ENCODE peak calls at places on chromosomes 5 and 9, in nine cellular contexts. O is OCI-LY7, W is cardiac muscle cell, L is WTC11, X is stomach, F is lung, S is astrocyte, G is neural crest cell, E is AG09319. Z is an unnamed sample.

GRCh38 chr5:883475-884181 is 9.0 kb downstream of the BRD9 start:
- DNase-seq in O (no peak), W (no peak), L (no peak), X (no peak), F (no peak), S (no peak), G (no peak), E (no peak), Z (no peak)

GRCh38 chr5:103259705-103260355 is 1.3 kb downstream of the MACIR start:
- DNase-seq in O (no peak), W (peak), L (peak), X (no peak), F (peak), S (peak), G (no peak), E (no peak), Z (no peak)

GRCh38 chr9:36597412-36598178 is 24.9 kb downstream of the MELK start:
- DNase-seq in O (peak), W (peak), L (no peak), X (no peak), F (no peak), S (peak), G (no peak), E (no peak), Z (peak)

GRCh38 chr5:36228505-36228904 is 13.2 kb downstream of the NADK2 start:
- DNase-seq in O (no peak), W (no peak), L (no peak), X (no peak), F (no peak), S (no peak), G (no peak), E (no peak), Z (no peak)

GRCh38 chr5:97182571-97183099 is 412 bp downstream of the RIOK2 start:
- DNase-seq in O (peak), W (no peak), L (no peak), X (no peak), F (no peak), S (peak), G (no peak), E (no peak), Z (no peak)

GRCh38 chr5:125293223-125293622 is 546.8 kb upstream of the ZNF608 start:
- DNase-seq in O (peak), W (no peak), L (no peak), X (no peak), F (no peak), S (no peak), G (no peak), E (no peak), Z (no peak)

GRCh38 chr5:42583322-42583721 is 160.1 kb downstream of the GHR start:
- DNase-seq in O (peak), W (peak), L (peak), X (peak), F (peak), S (peak), G (peak), E (peak), Z (peak)

GRCh38 chr9:34633851-34634550 is 3.6 kb downstream of the SIGMAR1 start:
- DNase-seq in O (peak), W (peak), L (peak), X (peak), F (peak), S (peak), G (peak), E (no peak), Z (peak)

GRCh38 chr9:23088932-23089364 is 642.3 kb downstream of the DMRTA1 start:
- DNase-seq in O (peak), W (no peak), L (peak), X (no peak), F (no peak), S (no peak), G (peak), E (no peak), Z (no peak)

GRCh38 chr5:176823076-176823481 is 12.7 kb downstream of the UNC5A start:
- DNase-seq in O (peak), W (no peak), L (no peak), X (no peak), F (no peak), S (no peak), G (no peak), E (no peak), Z (no peak)

GRCh38 chr5:175718401-175719108 is 60.7 kb downstream of the HRH2 start:
- DNase-seq in O (peak), W (peak), L (peak), X (peak), F (no peak), S (no peak), G (peak), E (no peak), Z (no peak)

GRCh38 chr5:134138416-134139376 is 24.2 kb downstream of the TCF7 start:
- DNase-seq in O (no peak), W (no peak), L (no peak), X (peak), F (no peak), S (peak), G (no peak), E (no peak), Z (peak)

GRCh38 chr5:78889759-78890158 is 95.4 kb downstream of the ARSB start:
- DNase-seq in O (no peak), W (no peak), L (no peak), X (no peak), F (no peak), S (peak), G (no peak), E (no peak), Z (no peak)

GRCh38 chr9:123954921-123955320 is 25.0 kb upstream of the DENND1A start:
- DNase-seq in O (no peak), W (peak), L (no peak), X (no peak), F (no peak), S (no peak), G (no peak), E (no peak), Z (no peak)

GRCh38 chr5:169667896-169668674 is 31.0 kb downstream of the DOCK2 start:
- DNase-seq in O (no peak), W (no peak), L (no peak), X (no peak), F (no peak), S (peak), G (no peak), E (no peak), Z (no peak)

GRCh38 chr9:98825414-98825813 is 17.9 kb downstream of the GALNT12 start:
- DNase-seq in O (no peak), W (no peak), L (no peak), X (no peak), F (no peak), S (no peak), G (no peak), E (no peak), Z (no peak)

GRCh38 chr5:14110680-14111079 is 32.5 kb upstream of the TRIO start:
- DNase-seq in O (no peak), W (peak), L (no peak), X (no peak), F (no peak), S (peak), G (no peak), E (no peak), Z (no peak)

GRCh38 chr5:96743065-96743768 is 64.5 kb downstream of the ERAP1 start:
- DNase-seq in O (no peak), W (peak), L (no peak), X (no peak), F (no peak), S (peak), G (no peak), E (no peak), Z (no peak)

GRCh38 chr9:122307925-122308324 is 43.2 kb downstream of the MRRF start:
- DNase-seq in O (no peak), W (no peak), L (no peak), X (no peak), F (no peak), S (no peak), G (no peak), E (no peak), Z (no peak)

GRCh38 chr5:177440211-177440989 is 6.2 kb upstream of the PRR7 start:
- DNase-seq in O (no peak), W (no peak), L (no peak), X (no peak), F (no peak), S (no peak), G (no peak), E (no peak), Z (no peak)

GRCh38 chr9:96478829-96479371 is 28.9 kb downstream of the HABP4 start:
- DNase-seq in O (no peak), W (peak), L (no peak), X (no peak), F (no peak), S (peak), G (no peak), E (no peak), Z (peak)

GRCh38 chr9:20023237-20023928 is 234.5 kb upstream of the SLC24A2 start:
- DNase-seq in O (no peak), W (no peak), L (no peak), X (no peak), F (no peak), S (no peak), G (no peak), E (no peak), Z (no peak)

GRCh38 chr9:8484563-8484962 is 685.0 kb upstream of the DMAC1 start:
- DNase-seq in O (no peak), W (no peak), L (no peak), X (no peak), F (no peak), S (no peak), G (no peak), E (no peak), Z (no peak)

GRCh38 chr5:103117471-103117991 is 2.4 kb downstream of the GIN1 start:
- DNase-seq in O (no peak), W (no peak), L (no peak), X (no peak), F (no peak), S (no peak), G (no peak), E (no peak), Z (no peak)

GRCh38 chr5:41869150-41869738 is 981 bp downstream of the OXCT1 start:
- DNase-seq in O (peak), W (peak), L (peak), X (peak), F (peak), S (peak), G (peak), E (no peak), Z (peak)

GRCh38 chr5:179231309-179231708 is 114.0 kb downstream of the ADAMTS2 start:
- DNase-seq in O (no peak), W (no peak), L (peak), X (no peak), F (no peak), S (no peak), G (no peak), E (no peak), Z (no peak)

GRCh38 chr5:176652136-176652535 is 4.9 kb downstream of the TSPAN17 start:
- DNase-seq in O (no peak), W (no peak), L (no peak), X (no peak), F (no peak), S (no peak), G (no peak), E (no peak), Z (no peak)

GRCh38 chr5:4862500-4862899 is 277.6 kb upstream of the ADAMTS16 start:
- DNase-seq in O (peak), W (peak), L (no peak), X (no peak), F (no peak), S (peak), G (no peak), E (no peak), Z (peak)

GRCh38 chr5:115417076-115417475 is 120.6 kb upstream of the CCDC112 start:
- DNase-seq in O (no peak), W (no peak), L (no peak), X (no peak), F (no peak), S (no peak), G (no peak), E (no peak), Z (no peak)

GRCh38 chr9:114016101-114016500 is 62.0 kb downstream of the AMBP start:
- DNase-seq in O (no peak), W (no peak), L (no peak), X (peak), F (no peak), S (no peak), G (no peak), E (no peak), Z (no peak)

GRCh38 chr9:126459965-126460843 is 133.6 kb downstream of the MVB12B start:
- DNase-seq in O (no peak), W (no peak), L (no peak), X (peak), F (no peak), S (no peak), G (no peak), E (no peak), Z (no peak)

GRCh38 chr9:72888032-72888431 is 64.8 kb downstream of the ALDH1A1 start:
- DNase-seq in O (no peak), W (no peak), L (no peak), X (no peak), F (no peak), S (no peak), G (no peak), E (no peak), Z (no peak)

GRCh38 chr9:114854736-114855355 is 49.0 kb upstream of the TNFSF15 start:
- DNase-seq in O (no peak), W (no peak), L (no peak), X (no peak), F (no peak), S (no peak), G (no peak), E (no peak), Z (no peak)

GRCh38 chr9:115498338-115498737 is 380.4 kb upstream of the TNC start:
- DNase-seq in O (no peak), W (no peak), L (no peak), X (no peak), F (no peak), S (no peak), G (no peak), E (no peak), Z (no peak)

GRCh38 chr9:81410201-81410600 is 279.1 kb downstream of the TLE1 start:
- DNase-seq in O (no peak), W (peak), L (no peak), X (no peak), F (no peak), S (peak), G (no peak), E (no peak), Z (no peak)
- TF ChIP-seq CTCF in O (no peak), W (no peak), L (no peak), X (no peak), F (no peak), S (no peak), G (no peak), E (no peak), Z (no peak)

GRCh38 chr5:2538169-2538568 is 213.3 kb downstream of the IRX2 start:
- DNase-seq in O (no peak), W (no peak), L (peak), X (no peak), F (no peak), S (no peak), G (peak), E (no peak), Z (no peak)
- TF ChIP-seq CTCF in O (no peak), W (no peak), L (no peak), X (no peak), F (no peak), S (no peak), G (no peak), E (no peak), Z (no peak)

DNA sequence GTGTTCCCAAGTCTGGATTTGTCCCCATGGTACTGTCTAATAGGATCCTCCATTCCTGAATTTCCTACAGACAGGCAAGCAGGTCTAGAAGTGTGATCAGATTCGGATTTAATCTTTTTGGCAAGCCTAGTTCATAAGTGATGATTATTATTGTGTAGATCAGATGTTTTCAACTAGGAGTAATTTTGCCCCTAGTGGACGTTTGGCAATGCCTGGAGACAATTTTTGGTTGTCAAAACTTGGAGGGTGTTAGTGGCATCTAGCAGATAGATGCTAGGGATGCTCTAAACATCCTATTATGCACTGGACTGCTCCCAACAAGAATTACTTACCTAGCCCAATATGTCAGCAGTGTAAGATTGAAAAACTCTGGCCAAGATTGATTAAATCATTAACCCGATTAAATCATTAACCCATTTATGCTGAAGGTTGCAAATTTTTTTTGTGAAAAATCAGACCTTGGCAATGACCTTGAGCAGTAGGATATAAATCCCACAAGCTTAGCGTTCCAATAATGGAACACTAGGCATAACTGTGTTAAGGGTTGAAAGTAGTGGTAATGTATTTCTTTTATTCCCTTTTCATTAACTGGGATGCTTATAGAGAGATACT is 28.2 kb downstream of the TCERG1 start:
- DNase-seq in O (peak), W (peak), L (no peak), X (no peak), F (no peak), S (no peak), G (no peak), E (no peak), Z (no peak)
- TF ChIP-seq CTCF in O (peak), W (peak), L (no peak), X (no peak), F (no peak), S (peak), G (peak), E (peak), Z (no peak)

GRCh38 chr9:112334319-112334828 is 955 bp upstream of the PTBP3 start:
- DNase-seq in O (peak), W (no peak), L (no peak), X (no peak), F (no peak), S (peak), G (no peak), E (no peak), Z (peak)

GRCh38 chr9:112332272-112332671 is 1.1 kb downstream of the PTBP3 start:
- DNase-seq in O (peak), W (no peak), L (no peak), X (no peak), F (no peak), S (no peak), G (no peak), E (no peak), Z (no peak)

GRCh38 chr9:112332674-112332976 is 794 bp downstream of the PTBP3 start:
- DNase-seq in O (no peak), W (no peak), L (no peak), X (no peak), F (no peak), S (no peak), G (no peak), E (no peak), Z (no peak)

GRCh38 chr9:112333639-112334318 is 360 bp upstream of the PTBP3 start:
- DNase-seq in O (peak), W (peak), L (peak), X (peak), F (peak), S (peak), G (peak), E (peak), Z (peak)

GRCh38 chr9:112332977-112333638 is at the start of gene PTBP3:
- DNase-seq in O (peak), W (peak), L (peak), X (peak), F (peak), S (peak), G (peak), E (no peak), Z (peak)
- TF ChIP-seq CTCF in O (peak), W (no peak), L (no peak), X (no peak), F (no peak), S (no peak), G (peak), E (no peak), Z (no peak)

GRCh38 chr5:128082551-128083032 is 974 bp upstream of the SLC12A2 start:
- DNase-seq in O (no peak), W (no peak), L (no peak), X (no peak), F (no peak), S (no peak), G (no peak), E (no peak), Z (no peak)

GRCh38 chr5:128083811-128084227 is 253 bp downstream of the SLC12A2 start:
- DNase-seq in O (no peak), W (peak), L (no peak), X (no peak), F (no peak), S (no peak), G (peak), E (no peak), Z (peak)

GRCh38 chr5:128083033-128083810 is at the start of gene SLC12A2:
- DNase-seq in O (peak), W (peak), L (peak), X (peak), F (peak), S (peak), G (peak), E (peak), Z (peak)

GRCh38 chr5:128084228-128085167 is 932 bp downstream of the SLC12A2 start:
- DNase-seq in O (peak), W (peak), L (peak), X (peak), F (peak), S (peak), G (peak), E (no peak), Z (peak)

GRCh38 chr5:128081111-128081865 is 2.3 kb upstream of the SLC12A2 start:
- DNase-seq in O (peak), W (peak), L (no peak), X (no peak), F (no peak), S (no peak), G (no peak), E (no peak), Z (no peak)
- TF ChIP-seq CTCF in O (peak), W (no peak), L (no peak), X (no peak), F (no peak), S (peak), G (peak), E (no peak), Z (no peak)

DNA sequence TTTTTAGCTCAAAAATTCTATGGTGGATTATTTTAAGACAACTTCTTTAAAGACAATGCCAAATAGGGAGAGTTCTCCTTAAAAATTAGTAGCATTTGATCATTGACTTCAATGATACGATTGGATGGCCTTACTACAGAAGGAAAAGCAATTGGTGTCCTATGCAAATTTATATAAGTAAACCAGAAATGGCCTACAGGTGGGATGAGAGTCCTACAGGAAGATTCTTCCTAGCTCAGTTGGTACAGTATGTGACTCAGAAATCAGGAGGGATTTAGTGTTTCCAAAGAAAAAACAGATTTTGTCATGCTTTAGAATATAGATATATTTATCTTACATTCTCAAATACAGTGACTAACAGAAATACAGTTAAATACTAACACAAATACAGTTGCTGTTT is 6.5 kb downstream of the ANKRA2 start:
- DNase-seq in O (no peak), W (no peak), L (no peak), X (no peak), F (no peak), S (no peak), G (no peak), E (no peak), Z (no peak)
- TF ChIP-seq CTCF in O (no peak), W (no peak), L (no peak), X (no peak), F (no peak), S (no peak), G (no peak), E (no peak), Z (no peak)